ENCODE peak calls at places on chromosomes 7 and 10, in seven cellular contexts. Y, A, T, S, M, Q and Z are unnamed samples.

GRCh38 chr10:32402499-32402898 is 43.4 kb upstream of the CCDC7 start:
- DNase-seq in Y (no peak), A (no peak), T (no peak), S (no peak), M (no peak), Q (no peak), Z (no peak)

GRCh38 chr10:61974611-61975010 is 73.1 kb downstream of the ARID5B start:
- DNase-seq in Y (no peak), A (no peak), T (no peak), S (peak; percentile 77), M (no peak), Q (peak; percentile 14), Z (peak; percentile 68)

GRCh38 chr7:95394370-95394769 is 1.8 kb downstream of the PON3 start:
- DNase-seq in Y (no peak), A (no peak), T (no peak), S (no peak), M (no peak), Q (no peak), Z (no peak)

GRCh38 chr10:21078410-21079329 is 181.6 kb upstream of the NEBL start:
- DNase-seq in Y (peak; percentile 55), A (peak; percentile 68), T (no peak), S (peak; percentile 47), M (peak; percentile 58), Q (peak; percentile 53), Z (peak; percentile 46)

GRCh38 chr7:113331155-113331898 is 213.0 kb upstream of the SMIM30 start:
- DNase-seq in Y (no peak), A (no peak), T (no peak), S (no peak), M (no peak), Q (peak; percentile 2), Z (no peak)

GRCh38 chr7:85068796-85069195 is 118.1 kb downstream of the SEMA3D start:
- DNase-seq in Y (no peak), A (no peak), T (no peak), S (no peak), M (no peak), Q (no peak), Z (peak; percentile 18)

GRCh38 chr10:96832721-96833219 is 672 bp downstream of the LCOR start:
- DNase-seq in Y (peak; percentile 87), A (peak; percentile 87), T (peak; percentile 94), S (peak; percentile 88), M (peak; percentile 28), Q (peak; percentile 57), Z (peak; percentile 31)

GRCh38 chr10:126421745-126422144 is 33.5 kb upstream of the ADAM12 start:
- DNase-seq in Y (no peak), A (no peak), T (no peak), S (no peak), M (no peak), Q (no peak), Z (no peak)

GRCh38 chr10:60123172-60123571 is 216.8 kb upstream of the CCDC6 start:
- DNase-seq in Y (no peak), A (no peak), T (no peak), S (no peak), M (peak; percentile 50), Q (no peak), Z (peak; percentile 55)

GRCh38 chr7:134886353-134887057 is 99.8 kb upstream of the AGBL3 start:
- DNase-seq in Y (peak; percentile 14), A (peak; percentile 64), T (no peak), S (no peak), M (no peak), Q (no peak), Z (peak; percentile 51)

GRCh38 chr7:23065974-23066373 is 39.6 kb upstream of the KLHL7 start:
- DNase-seq in Y (no peak), A (no peak), T (no peak), S (no peak), M (no peak), Q (no peak), Z (no peak)

GRCh38 chr7:37354661-37355131 is 94.0 kb downstream of the ELMO1 start:
- DNase-seq in Y (no peak), A (peak; percentile 65), T (no peak), S (no peak), M (no peak), Q (no peak), Z (no peak)

GRCh38 chr10:44390585-44391072 is 5.7 kb upstream of the CXCL12 start:
- DNase-seq in Y (no peak), A (no peak), T (peak; percentile 72), S (no peak), M (no peak), Q (no peak), Z (no peak)

GRCh38 chr7:40310213-40310612 is 175.4 kb downstream of the SUGCT start:
- DNase-seq in Y (no peak), A (no peak), T (no peak), S (no peak), M (no peak), Q (no peak), Z (no peak)

GRCh38 chr10:70579234-70580002 is 23.1 kb downstream of the PRF1 start:
- DNase-seq in Y (peak; percentile 21), A (no peak), T (no peak), S (no peak), M (peak; percentile 48), Q (no peak), Z (no peak)

GRCh38 chr7:142587578-142588191 is 161.6 kb upstream of the PRSS1 start:
- DNase-seq in Y (peak; percentile 88), A (no peak), T (no peak), S (peak; percentile 61), M (peak; percentile 82), Q (peak; percentile 46), Z (peak; percentile 92)

GRCh38 chr7:136976504-136977251 is 108.2 kb downstream of the CHRM2 start:
- DNase-seq in Y (no peak), A (no peak), T (no peak), S (no peak), M (no peak), Q (no peak), Z (no peak)

GRCh38 chr10:113735913-113736312 is 15.6 kb upstream of the PLEKHS1 start:
- DNase-seq in Y (peak; percentile 16), A (no peak), T (no peak), S (peak; percentile 19), M (no peak), Q (peak; percentile 81), Z (no peak)